ENCODE peak calls at places on chromosomes 6 and 20, in ten cellular contexts. R is keratinocyte, H is heart right ventricle, C is SJSA1, X is endothelial cell of umbilical vein, D is neural progenitor cell, P is pancreas, U is sigmoid colon, T is ovary, Y is cardiac muscle cell. J is an unnamed sample. For H3K4me1, the result is how much of the 10 kb centered on the place peaks cover.

GRCh38 chr6:161054876-161055275 is 63.3 kb downstream of the MAP3K4 start:
- DNase-seq in T (no peak), R (no peak), U (no peak), H (no peak), P (no peak), Y (no peak), C (no peak), D (no peak), X (no peak), J (no peak)

GRCh38 chr6:43759926-43760798 is 9.8 kb upstream of the VEGFA start:
- DNase-seq in Y (no peak), R (no peak), H (no peak), P (no peak), C (no peak), D (no peak), T (peak), X (no peak), U (peak), J (peak)

GRCh38 chr6:140462495-140463311 is 1088.3 kb upstream of the CITED2 start:
- DNase-seq in C (no peak), H (no peak), U (no peak), Y (no peak), P (peak), D (no peak), X (peak), T (no peak), R (peak), J (no peak)

GRCh38 chr20:44068311-44068710 is 118.7 kb downstream of the JPH2 start:
- DNase-seq in T (no peak), H (no peak), D (peak), Y (no peak), C (peak), R (no peak), P (no peak), X (no peak), U (no peak), J (no peak)

GRCh38 chr6:134882426-134883038 is 67.4 kb downstream of the ALDH8A1 start:
- DNase-seq in U (peak), P (peak), Y (peak), R (no peak), H (peak), C (peak), D (peak), X (peak), T (peak), J (peak)

GRCh38 chr20:62258499-62259293 is 20.4 kb downstream of the OSBPL2 start:
- DNase-seq in R (no peak), C (no peak), Y (no peak), P (no peak), D (no peak), T (peak), H (no peak), U (peak), X (peak), J (no peak)

GRCh38 chr20:5595744-5596143 is 154.5 kb upstream of the SHLD1 start:
- DNase-seq in C (no peak), D (no peak), U (no peak), P (no peak), T (no peak), H (no peak), X (no peak), Y (no peak), R (no peak), J (no peak)

GRCh38 chr20:3171391-3172125 is 1.8 kb downstream of the LZTS3 start:
- DNase-seq in P (no peak), U (peak), H (no peak), D (no peak), Y (no peak), R (no peak), C (no peak), T (no peak), X (no peak), J (no peak)

GRCh38 chr6:44011350-44011925 is 115.8 kb downstream of the MRPL14 start:
- DNase-seq in Y (no peak), T (no peak), R (no peak), U (peak), X (no peak), D (no peak), H (no peak), C (no peak), P (no peak), J (no peak)

GRCh38 chr6:139600313-139600712 is 225.9 kb upstream of the CITED2 start:
- DNase-seq in U (no peak), T (no peak), H (no peak), Y (no peak), X (no peak), P (no peak), D (no peak), R (no peak), C (no peak), J (no peak)

GRCh38 chr20:29743101-29743931 is 1514.1 kb upstream of the DEFB115 start:
- DNase-seq in H (no peak), D (no peak), X (no peak), T (no peak), R (no peak), C (peak), Y (no peak), P (no peak), U (no peak), J (no peak)

GRCh38 chr6:57198926-57199636 is 23.0 kb downstream of the RAB23 start:
- DNase-seq in H (no peak), Y (no peak), C (peak), U (no peak), R (no peak), P (no peak), X (no peak), T (no peak), D (no peak), J (no peak)

GRCh38 chr6:143093290-143093689 is 32.6 kb downstream of the AIG1 start:
- DNase-seq in Y (no peak), C (no peak), P (no peak), H (no peak), R (no peak), T (no peak), X (no peak), U (no peak), D (no peak), J (no peak)

GRCh38 chr20:34084227-34084923 is 27.7 kb downstream of the EIF2S2 start:
- DNase-seq in T (no peak), D (no peak), H (no peak), X (no peak), U (peak), Y (no peak), C (no peak), R (no peak), P (no peak), J (no peak)

GRCh38 chr6:23890543-23891227 is 235.3 kb upstream of the NRSN1 start:
- DNase-seq in D (no peak), H (no peak), Y (no peak), T (no peak), P (no peak), R (no peak), X (no peak), C (no peak), U (no peak), J (no peak)

DNA sequence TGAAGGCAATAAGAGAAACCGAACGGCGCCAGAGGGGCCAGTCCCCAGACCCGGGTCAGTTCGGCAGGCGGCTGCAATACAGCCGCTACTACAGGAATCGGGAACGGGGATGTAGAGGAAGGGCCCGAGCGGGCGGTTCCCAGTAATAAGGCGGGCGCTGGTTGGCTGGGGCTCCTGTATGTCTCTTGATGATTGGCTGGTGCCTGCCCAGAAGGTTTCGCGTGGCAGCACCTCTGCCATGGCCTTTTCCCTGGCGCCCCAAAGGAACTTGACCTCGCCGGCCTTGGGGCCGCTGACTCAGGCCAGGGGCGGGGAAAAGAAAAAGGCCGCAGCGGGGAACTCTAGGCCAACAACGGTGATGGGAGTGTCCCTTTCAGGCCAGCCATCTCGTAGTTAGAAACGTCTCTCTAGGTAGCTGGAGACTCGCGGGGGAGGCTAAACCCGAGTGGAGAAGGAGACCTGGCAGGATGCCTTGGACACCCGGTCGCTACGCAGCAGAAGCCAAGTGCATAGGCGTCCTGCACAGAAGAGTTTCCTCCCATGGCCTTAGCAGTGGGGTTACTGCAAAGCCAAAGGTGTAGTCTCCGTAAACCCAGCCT is at the start of gene IBTK:
- DNase-seq in T (peak), U (peak), H (peak), C (peak), Y (peak), P (peak), X (peak), D (peak), R (no peak), J (peak)
- H3K4me1 ChIP-seq in T (under half), U (under half), H (under half), C (under half), Y (under half), P (under half), X (under half), D (under half), R (under half), J (under half)

GRCh38 chr6:7112741-7113313 is 5.1 kb downstream of the RREB1 start:
- DNase-seq in R (no peak), Y (peak), C (no peak), P (peak), T (no peak), H (no peak), D (peak), U (no peak), X (no peak), J (no peak)
- H3K4me3 ChIP-seq in R (peak), Y (no peak), C (no peak), P (no peak), T (no peak), H (no peak), D (peak), U (no peak), X (no peak), J (no peak)

GRCh38 chr6:136719280-136720044 is 72.8 kb downstream of the MAP3K5 start:
- DNase-seq in R (no peak), T (no peak), C (no peak), X (no peak), D (peak), U (no peak), Y (no peak), P (no peak), H (no peak), J (no peak)
- H3K4me1 ChIP-seq in R (under half), T (under half), C (under half), X (under half), D (under half), U (under half), Y (under half), P (under half), H (under half), J (under half)

GRCh38 chr20:47762699-47763098 is 22.6 kb downstream of the SULF2 start:
- DNase-seq in P (no peak), X (no peak), T (no peak), U (no peak), R (no peak), H (no peak), C (no peak), Y (no peak), D (no peak), J (no peak)

GRCh38 chr20:47761478-47762047 is 23.7 kb downstream of the SULF2 start:
- DNase-seq in D (peak), H (no peak), R (no peak), T (no peak), Y (peak), U (no peak), C (no peak), P (no peak), X (no peak), J (no peak)

GRCh38 chr20:47764154-47764734 is 21.0 kb downstream of the SULF2 start:
- DNase-seq in C (no peak), P (no peak), X (no peak), H (no peak), U (no peak), D (no peak), Y (no peak), T (no peak), R (no peak), J (no peak)

GRCh38 chr20:47758517-47759450 is 26.5 kb downstream of the SULF2 start:
- DNase-seq in R (no peak), U (no peak), T (peak), D (no peak), P (no peak), X (no peak), C (no peak), Y (no peak), H (no peak), J (no peak)

DNA sequence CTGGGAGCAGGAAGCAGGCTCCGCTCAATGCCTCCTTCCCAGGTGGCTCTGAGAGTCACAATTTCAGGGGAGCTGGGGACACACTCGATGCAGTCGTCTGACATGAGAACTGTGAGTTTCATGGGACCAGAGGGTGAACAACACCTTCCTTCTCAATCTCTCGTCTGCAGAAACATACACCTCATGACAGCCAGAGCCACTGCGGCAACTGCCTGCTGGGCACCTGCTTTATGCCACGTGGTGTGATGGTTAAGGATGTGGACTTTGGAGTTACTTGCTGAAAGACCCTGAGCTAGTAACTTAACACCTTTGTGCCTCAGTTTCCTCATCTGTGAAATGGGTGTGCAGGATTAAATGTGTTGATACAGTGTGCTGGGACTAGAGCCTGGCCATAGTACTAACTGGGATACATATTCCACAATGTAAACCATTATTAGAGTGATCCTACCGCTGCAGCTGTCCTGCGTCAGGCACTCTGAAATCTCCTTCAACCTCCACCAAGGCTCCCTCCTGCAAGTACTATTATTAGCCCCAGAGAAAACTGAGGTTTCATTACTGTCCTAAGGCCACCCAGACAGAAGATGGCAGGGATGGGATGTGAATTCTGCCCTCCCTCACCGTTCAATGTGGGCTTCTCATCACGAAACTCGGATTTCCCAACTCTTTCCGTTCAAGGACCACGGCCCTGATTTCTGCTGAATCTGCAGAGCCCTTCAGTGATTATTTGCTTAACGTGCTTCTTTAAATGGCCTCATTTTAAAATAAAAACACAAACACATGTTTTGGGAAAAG is 24.4 kb downstream of the SULF2 start:
- DNase-seq in Y (no peak), D (no peak), P (no peak), H (no peak), R (no peak), U (no peak), T (no peak), X (no peak), C (no peak), J (no peak)
- H3K4me3 ChIP-seq in Y (no peak), D (no peak), P (no peak), H (no peak), R (no peak), U (no peak), T (no peak), X (no peak), C (no peak), J (no peak)

J was measured in lung.